ENCODE peak calls at places on chromosomes 2 and 18, in six cellular contexts. C, G, A, F, P and M are unnamed samples. For H3K9me3, the result is how much of the 10 kb centered on the place peaks cover.

GRCh38 chr18:25454270-25454659 is 102.3 kb upstream of the ZNF521 start:
- DNase-seq in C (no peak), G (no peak), A (no peak), F (no peak), P (no peak), M (no peak)

GRCh38 chr2:211035548-211036185 is 479.3 kb downstream of the CPS1 start:
- DNase-seq in C (no peak), G (no peak), A (peak), F (peak), P (no peak), M (no peak)

GRCh38 chr2:33022989-33023731 is 76.4 kb downstream of the LTBP1 start:
- DNase-seq in C (no peak), G (no peak), A (peak), F (no peak), P (no peak), M (no peak)

GRCh38 chr2:80778704-80779103 is 474.2 kb upstream of the LRRTM1 start:
- DNase-seq in C (no peak), G (no peak), A (no peak), F (peak), P (no peak), M (no peak)

GRCh38 chr2:113212245-113213060 is 38.7 kb downstream of the PSD4 start:
- DNase-seq in C (no peak), G (no peak), A (no peak), F (no peak), P (no peak), M (peak)

GRCh38 chr2:127619191-127619590 is 26.8 kb upstream of the GPR17 start:
- DNase-seq in C (no peak), G (no peak), A (no peak), F (no peak), P (no peak), M (no peak)

GRCh38 chr18:45845410-45845809 is 19.9 kb downstream of the SIGLEC15 start:
- DNase-seq in C (no peak), G (no peak), A (no peak), F (no peak), P (no peak), M (no peak)

GRCh38 chr2:233165895-233166661 is 85.4 kb upstream of the ATG16L1 start:
- DNase-seq in C (peak), G (no peak), A (no peak), F (no peak), P (peak), M (peak)

GRCh38 chr2:42974697-42975357 is 182.4 kb upstream of the HAAO start:
- DNase-seq in C (peak), G (peak), A (peak), F (peak), P (peak), M (peak)

GRCh38 chr2:31204761-31205160 is 12.6 kb downstream of the CAPN14 start:
- DNase-seq in C (no peak), G (no peak), A (no peak), F (no peak), P (no peak), M (no peak)

GRCh38 chr2:175823291-175824073 is 178.6 kb downstream of the LNPK start:
- DNase-seq in C (no peak), G (no peak), A (no peak), F (peak), P (no peak), M (no peak)

GRCh38 chr2:150705357-150705756 is 217.9 kb upstream of the RND3 start:
- DNase-seq in C (no peak), G (no peak), A (no peak), F (no peak), P (no peak), M (no peak)

GRCh38 chr2:99507964-99508818 is 18.4 kb upstream of the REV1 start:
- DNase-seq in C (no peak), G (no peak), A (no peak), F (no peak), P (no peak), M (no peak)

GRCh38 chr2:146986161-146986560 is 858.7 kb upstream of the ACVR2A start:
- DNase-seq in C (no peak), G (no peak), A (peak), F (no peak), P (no peak), M (no peak)

GRCh38 chr2:85772019-85772745 is 18.4 kb downstream of the ATOH8 start:
- DNase-seq in C (peak), G (peak), A (peak), F (no peak), P (peak), M (peak)

GRCh38 chr2:102350118-102350793 is 5.3 kb upstream of the IL18R1 start:
- DNase-seq in C (no peak), G (no peak), A (no peak), F (no peak), P (no peak), M (no peak)

GRCh38 chr2:61450144-61450543 is 20.7 kb downstream of the USP34 start:
- DNase-seq in C (no peak), G (no peak), A (no peak), F (no peak), P (no peak), M (no peak)

GRCh38 chr2:231541605-231542509 is 11.6 kb upstream of the NMUR1 start:
- DNase-seq in C (no peak), G (peak), A (no peak), F (peak), P (no peak), M (no peak)

GRCh38 chr18:48050176-48050575 is 119.7 kb upstream of the SMAD2 start:
- DNase-seq in C (no peak), G (no peak), A (no peak), F (no peak), P (peak), M (peak)

GRCh38 chr2:71454221-71455010 is 1.1 kb downstream of the DYSF start:
- DNase-seq in C (peak), G (peak), A (no peak), F (no peak), P (no peak), M (no peak)

GRCh38 chr2:100592226-100592625 is 29.4 kb downstream of the PDCL3 start:
- DNase-seq in C (no peak), G (no peak), A (no peak), F (no peak), P (no peak), M (no peak)

GRCh38 chr2:150878347-150878746 is 383.3 kb downstream of the RBM43 start:
- DNase-seq in C (no peak), G (no peak), A (no peak), F (no peak), P (no peak), M (no peak)

GRCh38 chr18:48542513-48543181 is 3.8 kb downstream of the CTIF start:
- DNase-seq in C (no peak), G (peak), A (no peak), F (no peak), P (no peak), M (no peak)

GRCh38 chr2:11842324-11842723 is 95.9 kb downstream of the LPIN1 start:
- DNase-seq in C (no peak), G (no peak), A (peak), F (no peak), P (no peak), M (no peak)

GRCh38 chr2:105383456-105383855 is 15.4 kb downstream of the FHL2 start:
- DNase-seq in C (no peak), G (no peak), A (no peak), F (no peak), P (no peak), M (no peak)

GRCh38 chr2:153715218-153715617 is 156.5 kb upstream of the GALNT13 start:
- DNase-seq in C (no peak), G (peak), A (no peak), F (no peak), P (no peak), M (no peak)

GRCh38 chr2:25009954-25010353 is 31.9 kb upstream of the EFR3B start:
- DNase-seq in C (no peak), G (no peak), A (no peak), F (no peak), P (no peak), M (no peak)
- H3K9me3 ChIP-seq in C (under half), G (under half), A (under half), F (under half), P (under half), M (under half)

GRCh38 chr2:121611730-121612705 is 37.2 kb downstream of the CLASP1 start:
- DNase-seq in C (no peak), G (no peak), A (no peak), F (no peak), P (no peak), M (no peak)
- H3K9me3 ChIP-seq in C (under half), G (under half), A (under half), F (under half), P (under half), M (under half)

GRCh38 chr2:229089806-229090205 is 181.3 kb downstream of the PID1 start:
- DNase-seq in C (no peak), G (no peak), A (no peak), F (no peak), P (no peak), M (no peak)
- H3K9me3 ChIP-seq in C (under half), G (under half), A (under half), F (under half), P (under half), M (under half)

GRCh38 chr18:6096747-6097146 is 201.4 kb upstream of the TMEM200C start:
- DNase-seq in C (no peak), G (no peak), A (no peak), F (no peak), P (no peak), M (no peak)
- H3K9me3 ChIP-seq in C (under half), G (under half), A (under half), F (under half), P (under half), M (under half)

GRCh38 chr18:35303610-35304009 is 13.6 kb upstream of the ZSCAN30 start:
- DNase-seq in C (no peak), G (no peak), A (no peak), F (no peak), P (no peak), M (no peak)
- H3K9me3 ChIP-seq in C (half or more), G (under half), A (under half), F (half or more), P (half or more), M (half or more)